ENCODE peak calls at places on chromosomes 7 and 10, in seven cellular contexts. One of them, this sample, is unnamed.

GRCh38 chr7:104926905-104927454 is 87.0 kb upstream of the KMT2E start:
- DNase-seq in adrenal gland: no peak
- DNase-seq in endodermal cell: peak; percentile 84
- DNase-seq in HFF-Myc: no peak
- DNase-seq in heart right ventricle: no peak
- DNase-seq in hepatocyte: peak; percentile 73
- DNase-seq in cardiac muscle cell: no peak
- DNase-seq in this sample: peak; percentile 65

GRCh38 chr10:107028249-107028648 is 136.3 kb downstream of the SORCS1 start:
- DNase-seq in adrenal gland: no peak
- DNase-seq in endodermal cell: no peak
- DNase-seq in HFF-Myc: no peak
- DNase-seq in heart right ventricle: no peak
- DNase-seq in hepatocyte: no peak
- DNase-seq in cardiac muscle cell: peak; percentile 0
- DNase-seq in this sample: no peak

GRCh38 chr7:36405409-36405803 is 15.7 kb downstream of the ANLN start:
- DNase-seq in adrenal gland: no peak
- DNase-seq in endodermal cell: no peak
- DNase-seq in HFF-Myc: no peak
- DNase-seq in heart right ventricle: no peak
- DNase-seq in hepatocyte: no peak
- DNase-seq in cardiac muscle cell: no peak
- DNase-seq in this sample: no peak

GRCh38 chr10:69736866-69737641 is 64.7 kb upstream of the COL13A1 start:
- DNase-seq in adrenal gland: no peak
- DNase-seq in endodermal cell: no peak
- DNase-seq in HFF-Myc: no peak
- DNase-seq in heart right ventricle: no peak
- DNase-seq in hepatocyte: no peak
- DNase-seq in cardiac muscle cell: no peak
- DNase-seq in this sample: no peak

GRCh38 chr7:21253740-21254687 is 173.9 kb upstream of the SP4 start:
- DNase-seq in adrenal gland: peak; percentile 54
- DNase-seq in endodermal cell: peak; percentile 93
- DNase-seq in HFF-Myc: peak; percentile 3
- DNase-seq in heart right ventricle: no peak
- DNase-seq in hepatocyte: peak; percentile 87
- DNase-seq in cardiac muscle cell: peak; percentile 64
- DNase-seq in this sample: peak; percentile 77

GRCh38 chr7:46386428-46387399 is 465.6 kb upstream of the IGFBP3 start:
- DNase-seq in adrenal gland: no peak
- DNase-seq in endodermal cell: no peak
- DNase-seq in HFF-Myc: no peak
- DNase-seq in heart right ventricle: no peak
- DNase-seq in hepatocyte: no peak
- DNase-seq in cardiac muscle cell: peak; percentile 38
- DNase-seq in this sample: no peak

GRCh38 chr7:81162771-81163525 is 244.1 kb upstream of the SEMA3C start:
- DNase-seq in adrenal gland: no peak
- DNase-seq in endodermal cell: no peak
- DNase-seq in HFF-Myc: no peak
- DNase-seq in heart right ventricle: no peak
- DNase-seq in hepatocyte: no peak
- DNase-seq in cardiac muscle cell: no peak
- DNase-seq in this sample: no peak

GRCh38 chr7:113945018-113945938 is 26.5 kb upstream of the PPP1R3A start:
- DNase-seq in adrenal gland: no peak
- DNase-seq in endodermal cell: no peak
- DNase-seq in HFF-Myc: no peak
- DNase-seq in heart right ventricle: no peak
- DNase-seq in hepatocyte: no peak
- DNase-seq in cardiac muscle cell: no peak
- DNase-seq in this sample: no peak

GRCh38 chr7:128431221-128431620 is 21.4 kb upstream of the IMPDH1 start:
- DNase-seq in adrenal gland: no peak
- DNase-seq in endodermal cell: peak; percentile 80
- DNase-seq in HFF-Myc: no peak
- DNase-seq in heart right ventricle: no peak
- DNase-seq in hepatocyte: no peak
- DNase-seq in cardiac muscle cell: peak; percentile 67
- DNase-seq in this sample: peak; percentile 62

GRCh38 chr10:97830064-97830463 is 19.6 kb upstream of the GOLGA7B start:
- DNase-seq in adrenal gland: no peak
- DNase-seq in endodermal cell: no peak
- DNase-seq in HFF-Myc: no peak
- DNase-seq in heart right ventricle: no peak
- DNase-seq in hepatocyte: no peak
- DNase-seq in cardiac muscle cell: no peak
- DNase-seq in this sample: no peak

GRCh38 chr10:130902471-130902870 is 409.1 kb downstream of the TCERG1L start:
- DNase-seq in adrenal gland: no peak
- DNase-seq in endodermal cell: peak; percentile 4
- DNase-seq in HFF-Myc: no peak
- DNase-seq in heart right ventricle: no peak
- DNase-seq in hepatocyte: no peak
- DNase-seq in cardiac muscle cell: no peak
- DNase-seq in this sample: no peak

GRCh38 chr7:121394709-121395140 is 1.4 kb downstream of the FAM3C start:
- DNase-seq in adrenal gland: peak; percentile 62
- DNase-seq in endodermal cell: no peak
- DNase-seq in HFF-Myc: no peak
- DNase-seq in heart right ventricle: no peak
- DNase-seq in hepatocyte: peak; percentile 31
- DNase-seq in cardiac muscle cell: peak; percentile 31
- DNase-seq in this sample: no peak

GRCh38 chr10:68957284-68957615 is 1.3 kb downstream of the DDX21 start:
- DNase-seq in adrenal gland: no peak
- DNase-seq in endodermal cell: no peak
- DNase-seq in HFF-Myc: no peak
- DNase-seq in heart right ventricle: no peak
- DNase-seq in hepatocyte: no peak
- DNase-seq in cardiac muscle cell: no peak
- DNase-seq in this sample: no peak

GRCh38 chr10:71968553-71969474 is 4.6 kb downstream of the CHST3 start:
- DNase-seq in adrenal gland: no peak
- DNase-seq in endodermal cell: no peak
- DNase-seq in HFF-Myc: no peak
- DNase-seq in heart right ventricle: no peak
- DNase-seq in hepatocyte: no peak
- DNase-seq in cardiac muscle cell: peak; percentile 24
- DNase-seq in this sample: no peak

GRCh38 chr7:44216019-44216418 is 15.2 kb downstream of the YKT6 start:
- DNase-seq in adrenal gland: no peak
- DNase-seq in endodermal cell: no peak
- DNase-seq in HFF-Myc: no peak
- DNase-seq in heart right ventricle: peak; percentile 7
- DNase-seq in hepatocyte: no peak
- DNase-seq in cardiac muscle cell: no peak
- DNase-seq in this sample: no peak

GRCh38 chr10:95562326-95562725 is 1.2 kb upstream of the SORBS1 start:
- DNase-seq in adrenal gland: no peak
- DNase-seq in endodermal cell: no peak
- DNase-seq in HFF-Myc: no peak
- DNase-seq in heart right ventricle: no peak
- DNase-seq in hepatocyte: peak; percentile 34
- DNase-seq in cardiac muscle cell: no peak
- DNase-seq in this sample: no peak

GRCh38 chr10:95558593-95559320 is 2.4 kb downstream of the SORBS1 start:
- DNase-seq in adrenal gland: no peak
- DNase-seq in endodermal cell: no peak
- DNase-seq in HFF-Myc: no peak
- DNase-seq in heart right ventricle: no peak
- DNase-seq in hepatocyte: no peak
- DNase-seq in cardiac muscle cell: no peak
- DNase-seq in this sample: no peak

GRCh38 chr10:95560288-95561199 is 627 bp downstream of the SORBS1 start:
- DNase-seq in adrenal gland: peak; percentile 72
- DNase-seq in endodermal cell: peak; percentile 88
- DNase-seq in HFF-Myc: no peak
- DNase-seq in heart right ventricle: peak; percentile 47
- DNase-seq in hepatocyte: peak; percentile 55
- DNase-seq in cardiac muscle cell: peak; percentile 59
- DNase-seq in this sample: peak; percentile 73

GRCh38 chr10:95559466-95559865 is 1.7 kb downstream of the SORBS1 start:
- DNase-seq in adrenal gland: no peak
- DNase-seq in endodermal cell: peak; percentile 80
- DNase-seq in HFF-Myc: no peak
- DNase-seq in heart right ventricle: no peak
- DNase-seq in hepatocyte: no peak
- DNase-seq in cardiac muscle cell: no peak
- DNase-seq in this sample: peak; percentile 60

DNA sequence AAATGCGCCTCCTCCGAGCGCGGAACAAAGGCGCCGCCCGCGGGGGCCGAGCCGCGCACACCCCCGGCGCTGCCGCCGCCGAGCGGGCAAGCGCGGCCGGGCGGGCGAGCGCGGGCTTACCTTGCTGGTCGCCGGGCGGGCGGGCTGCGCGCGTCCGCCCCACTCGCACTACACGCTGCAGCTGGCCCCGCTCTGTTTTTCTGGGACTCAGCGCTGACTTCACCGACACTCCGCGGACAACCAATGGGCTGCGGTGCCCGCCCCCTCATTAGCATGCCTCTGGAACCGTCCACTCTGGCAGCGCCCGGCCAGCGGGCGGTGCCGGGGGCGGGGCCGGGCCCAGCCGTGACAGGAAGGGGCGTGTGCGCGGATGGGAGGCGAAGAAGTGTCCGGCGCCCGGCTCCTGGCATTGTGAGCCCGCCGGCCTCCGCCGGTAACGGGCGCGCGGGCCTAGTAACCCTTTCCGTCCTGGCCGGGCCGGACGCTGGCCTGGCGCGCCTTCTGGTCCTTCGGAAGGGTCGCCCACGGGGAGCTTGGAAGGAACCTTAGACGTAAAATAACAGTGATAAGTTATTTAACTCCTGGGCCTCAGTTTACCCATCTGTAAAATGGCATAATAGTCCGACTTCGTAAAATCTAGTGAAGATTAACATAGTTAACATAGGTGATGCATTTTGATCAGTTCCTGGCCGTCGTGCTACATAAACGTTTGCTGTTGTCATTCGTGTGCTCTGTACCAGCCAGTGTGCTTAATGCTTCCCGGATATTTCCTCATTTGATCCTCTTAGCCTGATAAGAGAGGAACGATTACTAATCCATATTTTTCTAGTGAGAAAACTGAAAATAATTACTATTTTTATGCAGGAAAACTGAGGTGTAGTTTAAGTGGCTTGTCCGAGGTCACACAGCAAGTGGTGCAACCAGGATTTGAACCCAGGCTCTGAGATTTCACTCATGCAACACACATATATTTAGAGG is at the start of gene SORBS1:
- DNase-seq in adrenal gland: peak; percentile 99
- DNase-seq in endodermal cell: peak; percentile 98
- DNase-seq in HFF-Myc: peak; percentile 72
- DNase-seq in heart right ventricle: peak; percentile 96
- DNase-seq in hepatocyte: peak; percentile 98
- DNase-seq in cardiac muscle cell: peak; percentile 98
- DNase-seq in this sample: peak; percentile 96
- TF ChIP-seq CTCF in adrenal gland: no peak
- TF ChIP-seq CTCF in endodermal cell: no peak
- TF ChIP-seq CTCF in HFF-Myc: no peak
- TF ChIP-seq CTCF in heart right ventricle: no peak
- TF ChIP-seq CTCF in hepatocyte: no peak
- TF ChIP-seq CTCF in cardiac muscle cell: no peak
- TF ChIP-seq CTCF in this sample: no peak

GRCh38 chr7:73369009-73369408 is 41.0 kb downstream of the FKBP6 start:
- DNase-seq in adrenal gland: no peak
- DNase-seq in endodermal cell: no peak
- DNase-seq in HFF-Myc: no peak
- DNase-seq in heart right ventricle: no peak
- DNase-seq in hepatocyte: no peak
- DNase-seq in cardiac muscle cell: no peak
- DNase-seq in this sample: no peak

GRCh38 chr7:73369622-73370021 is 41.7 kb downstream of the FKBP6 start:
- DNase-seq in adrenal gland: no peak
- DNase-seq in endodermal cell: no peak
- DNase-seq in HFF-Myc: no peak
- DNase-seq in heart right ventricle: no peak
- DNase-seq in hepatocyte: no peak
- DNase-seq in cardiac muscle cell: no peak
- DNase-seq in this sample: no peak

GRCh38 chr7:73376671-73377412 is 48.9 kb downstream of the FKBP6 start:
- DNase-seq in adrenal gland: no peak
- DNase-seq in endodermal cell: no peak
- DNase-seq in HFF-Myc: no peak
- DNase-seq in heart right ventricle: no peak
- DNase-seq in hepatocyte: no peak
- DNase-seq in cardiac muscle cell: no peak
- DNase-seq in this sample: no peak

GRCh38 chr7:73373741-73374140 is 45.8 kb downstream of the FKBP6 start:
- DNase-seq in adrenal gland: no peak
- DNase-seq in endodermal cell: no peak
- DNase-seq in HFF-Myc: no peak
- DNase-seq in heart right ventricle: no peak
- DNase-seq in hepatocyte: no peak
- DNase-seq in cardiac muscle cell: no peak
- DNase-seq in this sample: no peak
- TF ChIP-seq CTCF in adrenal gland: no peak
- TF ChIP-seq CTCF in endodermal cell: no peak
- TF ChIP-seq CTCF in HFF-Myc: no peak
- TF ChIP-seq CTCF in heart right ventricle: no peak
- TF ChIP-seq CTCF in hepatocyte: no peak
- TF ChIP-seq CTCF in cardiac muscle cell: no peak
- TF ChIP-seq CTCF in this sample: no peak

DNA sequence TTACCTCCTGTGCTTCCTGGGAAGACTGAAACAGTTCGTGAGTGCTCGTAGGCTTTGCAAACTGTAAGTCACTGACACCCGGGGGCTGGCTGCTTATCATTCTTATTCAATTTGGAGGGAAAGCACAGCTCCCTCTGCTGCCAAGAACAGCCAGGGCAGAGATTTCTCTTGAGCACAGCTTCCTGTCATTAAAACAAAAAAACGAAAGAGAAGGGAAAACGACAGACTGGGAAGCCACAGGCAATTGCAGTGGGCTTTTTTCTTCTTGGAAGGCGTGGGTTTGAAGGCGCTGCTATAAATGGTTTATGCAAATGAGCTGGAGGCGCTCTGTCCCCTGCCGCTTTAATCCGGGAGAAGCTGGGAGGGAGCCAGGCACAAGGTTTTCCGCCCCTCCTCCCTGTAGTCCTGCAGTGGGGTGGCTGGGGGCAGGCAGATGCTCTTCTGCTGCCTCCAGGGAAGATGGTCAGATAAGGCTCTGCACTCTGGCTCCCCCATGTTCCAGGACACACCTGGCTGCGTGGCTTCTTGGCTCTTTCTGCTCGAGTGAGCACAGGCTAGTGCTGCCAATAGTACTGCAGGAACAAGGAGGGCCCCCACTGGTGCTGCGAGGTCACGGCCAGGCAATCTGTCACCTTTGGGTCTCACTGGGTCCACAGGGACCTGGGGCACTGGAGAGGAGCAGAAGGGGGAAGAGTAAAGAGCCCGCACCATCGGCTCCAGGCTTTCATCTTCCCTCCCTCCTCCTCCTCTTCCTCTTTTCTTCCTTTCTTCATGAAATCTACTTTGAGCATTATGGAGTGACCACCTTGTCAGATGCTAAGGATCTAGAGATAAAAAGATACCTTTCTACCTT is 49.5 kb downstream of the NEURL1 start:
- DNase-seq in adrenal gland: peak; percentile 87
- DNase-seq in endodermal cell: peak; percentile 85
- DNase-seq in HFF-Myc: no peak
- DNase-seq in heart right ventricle: no peak
- DNase-seq in hepatocyte: peak; percentile 59
- DNase-seq in cardiac muscle cell: peak; percentile 67
- DNase-seq in this sample: peak; percentile 67
- TF ChIP-seq CTCF in adrenal gland: peak; percentile 6
- TF ChIP-seq CTCF in endodermal cell: peak; percentile 77
- TF ChIP-seq CTCF in HFF-Myc: peak; percentile 56
- TF ChIP-seq CTCF in heart right ventricle: peak; percentile 45
- TF ChIP-seq CTCF in hepatocyte: peak; percentile 61
- TF ChIP-seq CTCF in cardiac muscle cell: peak; percentile 62
- TF ChIP-seq CTCF in this sample: peak; percentile 71

GRCh38 chr7:51316262-51316665 is 345 bp downstream of the COBL start:
- DNase-seq in adrenal gland: peak; percentile 38
- DNase-seq in endodermal cell: peak; percentile 83
- DNase-seq in HFF-Myc: no peak
- DNase-seq in heart right ventricle: peak; percentile 30
- DNase-seq in hepatocyte: peak; percentile 71
- DNase-seq in cardiac muscle cell: no peak
- DNase-seq in this sample: peak; percentile 59
- TF ChIP-seq CTCF in adrenal gland: no peak
- TF ChIP-seq CTCF in endodermal cell: peak; percentile 53
- TF ChIP-seq CTCF in HFF-Myc: no peak
- TF ChIP-seq CTCF in heart right ventricle: no peak
- TF ChIP-seq CTCF in hepatocyte: no peak
- TF ChIP-seq CTCF in cardiac muscle cell: no peak
- TF ChIP-seq CTCF in this sample: peak; percentile 19